ENCODE peak calls at places on chromosome 22, in ten cellular contexts. K, S, Z, N, C, A, W, T, L and V are unnamed samples.

GRCh38 chr22:39530692-39531331 is 1.7 kb downstream of the RPS19BP1 start:
- DNase-seq in K (no peak), S (no peak), Z (no peak), N (peak; percentile 24), C (no peak), A (no peak), W (no peak), T (no peak), L (peak; percentile 56), V (no peak)

GRCh38 chr22:17597217-17597616 is 31.3 kb downstream of the ATP6V1E1 start:
- DNase-seq in K (no peak), S (no peak), Z (no peak), N (no peak), C (no peak), A (no peak), W (no peak), T (no peak), L (no peak), V (no peak)

GRCh38 chr22:40243891-40244290 is 66.2 kb downstream of the TNRC6B start:
- DNase-seq in K (no peak), S (no peak), Z (peak; percentile 45), N (no peak), C (no peak), A (no peak), W (no peak), T (no peak), L (no peak), V (no peak)

GRCh38 chr22:40334899-40335298 is 11.4 kb upstream of the ADSL start:
- DNase-seq in K (no peak), S (no peak), Z (no peak), N (no peak), C (no peak), A (no peak), W (no peak), T (no peak), L (no peak), V (no peak)

GRCh38 chr22:31451709-31452571 is 37.7 kb downstream of the EIF4ENIF1 start:
- DNase-seq in K (peak; percentile 35), S (no peak), Z (peak; percentile 31), N (peak; percentile 35), C (peak; percentile 32), A (peak; percentile 6), W (no peak), T (no peak), L (peak; percentile 60), V (no peak)

GRCh38 chr22:49549256-49549655 is 278.4 kb downstream of the BRD1 start:
- DNase-seq in K (no peak), S (no peak), Z (no peak), N (no peak), C (no peak), A (no peak), W (no peak), T (no peak), L (no peak), V (no peak)

GRCh38 chr22:44311855-44312170 is 938 bp downstream of the SHISAL1 start:
- DNase-seq in K (peak; percentile 66), S (no peak), Z (no peak), N (peak; percentile 76), C (no peak), A (no peak), W (no peak), T (no peak), L (peak; percentile 30), V (no peak)

GRCh38 chr22:36608987-36609386 is 80.0 kb upstream of the EIF3D start:
- DNase-seq in K (no peak), S (no peak), Z (no peak), N (no peak), C (no peak), A (no peak), W (no peak), T (no peak), L (no peak), V (no peak)

GRCh38 chr22:32823024-32823730 is 21.7 kb downstream of the TIMP3 start:
- DNase-seq in K (peak; percentile 54), S (no peak), Z (peak; percentile 14), N (no peak), C (no peak), A (no peak), W (no peak), T (no peak), L (no peak), V (no peak)

GRCh38 chr22:46084376-46084775 is 66.0 kb upstream of the PPARA start:
- DNase-seq in K (no peak), S (no peak), Z (no peak), N (no peak), C (no peak), A (no peak), W (no peak), T (no peak), L (no peak), V (no peak)

GRCh38 chr22:29480512-29481264 is 670 bp downstream of the NEFH start:
- DNase-seq in K (no peak), S (peak; percentile 6), Z (peak; percentile 12), N (peak; percentile 18), C (no peak), A (no peak), W (no peak), T (no peak), L (no peak), V (no peak)

GRCh38 chr22:31085493-31085824 is 4.3 kb downstream of the SMTN start:
- DNase-seq in K (no peak), S (no peak), Z (no peak), N (no peak), C (no peak), A (no peak), W (no peak), T (peak; percentile 54), L (no peak), V (no peak)

GRCh38 chr22:25282346-25282670 is 62.9 kb downstream of the CRYBB2 start:
- DNase-seq in K (peak; percentile 9), S (no peak), Z (no peak), N (no peak), C (no peak), A (no peak), W (no peak), T (no peak), L (no peak), V (no peak)

GRCh38 chr22:40331706-40332105 is 14.6 kb upstream of the ADSL start:
- DNase-seq in K (no peak), S (no peak), Z (no peak), N (no peak), C (no peak), A (no peak), W (no peak), T (no peak), L (no peak), V (no peak)

GRCh38 chr22:49022816-49023160 is 804.9 kb downstream of the BRD1 start:
- DNase-seq in K (no peak), S (no peak), Z (no peak), N (no peak), C (no peak), A (no peak), W (no peak), T (no peak), L (no peak), V (no peak)

GRCh38 chr22:21457023-21457787 is 10.0 kb upstream of the TMEM191C start:
- DNase-seq in K (no peak), S (no peak), Z (no peak), N (no peak), C (no peak), A (no peak), W (no peak), T (peak; percentile 42), L (peak; percentile 24), V (no peak)

GRCh38 chr22:44726439-44726838 is 24.4 kb downstream of the PRR5 start:
- DNase-seq in K (no peak), S (no peak), Z (no peak), N (no peak), C (no peak), A (no peak), W (no peak), T (no peak), L (no peak), V (no peak)

GRCh38 chr22:23399367-23400285 is 180.5 kb downstream of the IGLL1 start:
- DNase-seq in K (no peak), S (no peak), Z (no peak), N (no peak), C (no peak), A (no peak), W (no peak), T (no peak), L (no peak), V (no peak)

GRCh38 chr22:19757985-19758895 is 2.3 kb upstream of the TBX1 start:
- DNase-seq in K (no peak), S (no peak), Z (no peak), N (no peak), C (no peak), A (no peak), W (no peak), T (no peak), L (no peak), V (no peak)

GRCh38 chr22:22893077-22893805 is 5.6 kb downstream of the IGLL5 start:
- DNase-seq in K (no peak), S (no peak), Z (no peak), N (no peak), C (no peak), A (no peak), W (no peak), T (no peak), L (no peak), V (no peak)

GRCh38 chr22:36197065-36197440 is 4.6 kb downstream of the APOL4 start:
- DNase-seq in K (peak; percentile 62), S (no peak), Z (no peak), N (peak; percentile 40), C (no peak), A (no peak), W (no peak), T (no peak), L (no peak), V (no peak)

GRCh38 chr22:38481162-38481870 is 13.4 kb downstream of the KDELR3 start:
- DNase-seq in K (no peak), S (no peak), Z (no peak), N (no peak), C (no peak), A (no peak), W (no peak), T (no peak), L (no peak), V (no peak)

GRCh38 chr22:24834845-24835570 is 29.0 kb downstream of the SGSM1 start:
- DNase-seq in K (no peak), S (no peak), Z (peak; percentile 11), N (no peak), C (no peak), A (peak; percentile 46), W (no peak), T (no peak), L (peak; percentile 11), V (peak; percentile 16)

GRCh38 chr22:20405931-20406685 is 12.2 kb downstream of the ZNF74 start:
- DNase-seq in K (no peak), S (no peak), Z (no peak), N (no peak), C (no peak), A (no peak), W (no peak), T (peak; percentile 36), L (no peak), V (no peak)

GRCh38 chr22:28902490-28902889 is 19.1 kb downstream of the ZNRF3 start:
- DNase-seq in K (no peak), S (no peak), Z (no peak), N (no peak), C (no peak), A (no peak), W (no peak), T (no peak), L (no peak), V (no peak)

GRCh38 chr22:49999901-50000586 is 12.5 kb downstream of the IL17REL start:
- DNase-seq in K (no peak), S (no peak), Z (no peak), N (no peak), C (no peak), A (no peak), W (no peak), T (no peak), L (no peak), V (no peak)

GRCh38 chr22:19782533-19782932 is 22.0 kb downstream of the TBX1 start:
- DNase-seq in K (no peak), S (no peak), Z (no peak), N (no peak), C (no peak), A (no peak), W (no peak), T (no peak), L (no peak), V (no peak)